ENCODE peak calls at places on chromosomes 7 and 10, in seven cellular contexts. I, Q, Z, D, C, R and T are unnamed samples.

GRCh38 chr7:23093546-23093945 is 12.0 kb upstream of the KLHL7 start:
- DNase-seq in I (no peak), Q (no peak), Z (peak), D (no peak), C (peak), R (no peak), T (no peak)

GRCh38 chr10:127587668-127588395 is 38.7 kb downstream of the NPS start:
- DNase-seq in I (no peak), Q (no peak), Z (no peak), D (no peak), C (no peak), R (no peak), T (peak)

GRCh38 chr7:38561166-38561565 is 70.0 kb downstream of the AMPH start:
- DNase-seq in I (no peak), Q (no peak), Z (peak), D (no peak), C (no peak), R (no peak), T (no peak)

GRCh38 chr7:101630591-101630990 is 1.5 kb upstream of the MYL10 start:
- DNase-seq in I (no peak), Q (no peak), Z (peak), D (no peak), C (no peak), R (no peak), T (no peak)

GRCh38 chr10:103193820-103194529 is 903 bp upstream of the NT5C2 start:
- DNase-seq in I (peak), Q (no peak), Z (peak), D (no peak), C (no peak), R (no peak), T (no peak)

GRCh38 chr10:124496150-124496549 is 34.5 kb downstream of the LHPP start:
- DNase-seq in I (no peak), Q (no peak), Z (no peak), D (no peak), C (no peak), R (no peak), T (no peak)

GRCh38 chr7:98323597-98324322 is 42.3 kb downstream of the BRI3 start:
- DNase-seq in I (no peak), Q (no peak), Z (no peak), D (no peak), C (no peak), R (no peak), T (no peak)

GRCh38 chr10:104331208-104331838 is 6.9 kb downstream of the ITPRIP start:
- DNase-seq in I (no peak), Q (peak), Z (peak), D (no peak), C (peak), R (no peak), T (no peak)

GRCh38 chr7:28078036-28078901 is 102.3 kb downstream of the JAZF1 start:
- DNase-seq in I (peak), Q (no peak), Z (peak), D (peak), C (no peak), R (no peak), T (peak)

GRCh38 chr7:139949629-139950028 is 113.1 kb downstream of the PARP12 start:
- DNase-seq in I (no peak), Q (no peak), Z (no peak), D (no peak), C (no peak), R (no peak), T (no peak)

GRCh38 chr7:131040467-131040932 is 287.2 kb upstream of the MKLN1 start:
- DNase-seq in I (peak), Q (no peak), Z (peak), D (peak), C (no peak), R (no peak), T (peak)

GRCh38 chr7:102415685-102416225 is 17.6 kb upstream of the ORAI2 start:
- DNase-seq in I (peak), Q (no peak), Z (no peak), D (peak), C (no peak), R (no peak), T (no peak)

GRCh38 chr10:58064714-58065528 is 202.8 kb downstream of the IPMK start:
- DNase-seq in I (peak), Q (no peak), Z (peak), D (no peak), C (peak), R (peak), T (peak)

GRCh38 chr10:62755662-62756653 is 48.6 kb upstream of the ADO start:
- DNase-seq in I (no peak), Q (no peak), Z (no peak), D (no peak), C (no peak), R (no peak), T (no peak)

GRCh38 chr7:28329616-28330373 is 82.5 kb upstream of the CREB5 start:
- DNase-seq in I (peak), Q (no peak), Z (no peak), D (peak), C (no peak), R (no peak), T (no peak)

GRCh38 chr7:5477723-5478531 is 54.3 kb upstream of the TNRC18 start:
- DNase-seq in I (no peak), Q (peak), Z (no peak), D (no peak), C (no peak), R (no peak), T (no peak)

GRCh38 chr10:71741671-71742070 is 22.1 kb upstream of the C10orf105 start:
- DNase-seq in I (no peak), Q (no peak), Z (no peak), D (no peak), C (no peak), R (no peak), T (no peak)

GRCh38 chr10:99815611-99816010 is 33.2 kb downstream of the ABCC2 start:
- DNase-seq in I (no peak), Q (no peak), Z (no peak), D (no peak), C (no peak), R (no peak), T (no peak)

GRCh38 chr10:101588879-101589278 is 758 bp downstream of the DPCD start:
- DNase-seq in I (no peak), Q (no peak), Z (peak), D (no peak), C (no peak), R (no peak), T (no peak)

GRCh38 chr7:142327555-142327954 is 69.7 kb upstream of the PRSS58 start:
- DNase-seq in I (no peak), Q (no peak), Z (no peak), D (no peak), C (no peak), R (no peak), T (no peak)

GRCh38 chr7:102220929-102221850 is 65.5 kb upstream of the SH2B2 start:
- DNase-seq in I (no peak), Q (peak), Z (peak), D (no peak), C (no peak), R (peak), T (no peak)

GRCh38 chr7:44087914-44088838 is 5.8 kb upstream of the POLM start:
- DNase-seq in I (no peak), Q (no peak), Z (peak), D (no peak), C (no peak), R (no peak), T (peak)